ENCODE peak calls at places on chromosomes 13 and 19, in seven cellular contexts. F is endothelial cell, H is AG08395, D is caudate nucleus, V is heart left ventricle, O is fibroblast of villous mesenchyme, T is Ammon's horn. Q is an unnamed sample.

GRCh38 chr19:5238700-5239099 is 101.9 kb downstream of the PTPRS start:
- DNase-seq in V (no peak), D (no peak), H (no peak), T (no peak), O (no peak), F (no peak), Q (no peak)

GRCh38 chr19:22601906-22602630 is 32.1 kb upstream of the ZNF492 start:
- DNase-seq in D (no peak), O (no peak), H (no peak), V (no peak), T (no peak), F (no peak), Q (no peak)

GRCh38 chr13:108621421-108621820 is 8.0 kb upstream of the MYO16 start:
- DNase-seq in F (no peak), D (no peak), T (no peak), H (no peak), O (no peak), V (no peak), Q (no peak)

GRCh38 chr19:37973666-37974065 is 66.7 kb downstream of the SIPA1L3 start:
- DNase-seq in H (no peak), T (no peak), F (no peak), O (no peak), D (no peak), V (no peak), Q (no peak)

GRCh38 chr19:14770944-14771839 is 7.2 kb downstream of the ADGRE2 start:
- DNase-seq in T (no peak), D (no peak), H (no peak), V (no peak), O (no peak), F (no peak), Q (no peak)

GRCh38 chr19:29526730-29527499 is 1.1 kb downstream of the VSTM2B start:
- DNase-seq in O (no peak), H (no peak), T (no peak), D (peak), V (peak), F (peak), Q (peak)

GRCh38 chr13:38582133-38582532 is 104.7 kb upstream of the FREM2 start:
- DNase-seq in V (no peak), O (peak), F (peak), H (peak), D (no peak), T (peak), Q (peak)

GRCh38 chr13:20130012-20130411 is 30.8 kb downstream of the GJA3 start:
- DNase-seq in T (no peak), V (no peak), H (no peak), O (no peak), F (no peak), D (no peak), Q (no peak)

GRCh38 chr13:35599385-35599784 is 122.9 kb upstream of the MAB21L1 start:
- DNase-seq in F (no peak), O (no peak), H (no peak), T (no peak), V (no peak), D (no peak), Q (no peak)

GRCh38 chr13:84570831-84571230 is 688.6 kb upstream of the SLITRK1 start:
- DNase-seq in T (no peak), H (no peak), D (no peak), O (no peak), F (no peak), V (no peak), Q (no peak)

GRCh38 chr19:22532388-22533310 is 101.5 kb upstream of the ZNF492 start:
- DNase-seq in F (no peak), V (peak), O (no peak), H (no peak), D (peak), T (peak), Q (no peak)

GRCh38 chr13:27658569-27658968 is 36.9 kb downstream of the POLR1D start:
- DNase-seq in O (peak), H (peak), D (no peak), F (no peak), V (no peak), T (no peak), Q (no peak)

GRCh38 chr13:97367427-97367826 is 66.5 kb upstream of the RAP2A start:
- DNase-seq in H (peak), T (peak), O (peak), D (no peak), V (no peak), F (no peak), Q (no peak)

GRCh38 chr19:47035127-47035494 is 13.3 kb downstream of the TMEM160 start:
- DNase-seq in T (no peak), V (no peak), F (no peak), H (no peak), D (no peak), O (no peak), Q (peak)